ENCODE peak calls at places on chromosome 9, in five cellular contexts. One of them, this sample, is unnamed.

GRCh38 chr9:26264709-26265601 is 586.7 kb upstream of the TUSC1 start:
- DNase-seq in heart left ventricle: no peak
- DNase-seq in IMR-90: peak; percentile 93
- DNase-seq in GM06990: no peak
- DNase-seq in AG04450: peak; percentile 38
- DNase-seq in this sample: no peak

GRCh38 chr9:116362493-116362892 is 208.9 kb downstream of the PAPPA start:
- DNase-seq in IMR-90: no peak
- DNase-seq in AG04450: no peak
- DNase-seq in heart left ventricle: no peak
- DNase-seq in GM06990: no peak
- DNase-seq in this sample: no peak

GRCh38 chr9:91071185-91071990 is 269.8 kb downstream of the SYK start:
- DNase-seq in AG04450: peak; percentile 92
- DNase-seq in GM06990: no peak
- DNase-seq in heart left ventricle: no peak
- DNase-seq in IMR-90: peak; percentile 99
- DNase-seq in this sample: no peak

GRCh38 chr9:77251050-77251449 is 73.7 kb downstream of the VPS13A start:
- DNase-seq in heart left ventricle: no peak
- DNase-seq in AG04450: no peak
- DNase-seq in GM06990: no peak
- DNase-seq in IMR-90: no peak
- DNase-seq in this sample: no peak

GRCh38 chr9:98181746-98182068 is 10.7 kb downstream of the CORO2A start:
- DNase-seq in GM06990: no peak
- DNase-seq in heart left ventricle: no peak
- DNase-seq in IMR-90: no peak
- DNase-seq in AG04450: no peak
- DNase-seq in this sample: no peak

GRCh38 chr9:75071530-75072122 is 16.3 kb downstream of the NMRK1 start:
- DNase-seq in AG04450: no peak
- DNase-seq in GM06990: peak; percentile 25
- DNase-seq in heart left ventricle: no peak
- DNase-seq in IMR-90: no peak
- DNase-seq in this sample: no peak

GRCh38 chr9:133113163-133113927 is 7.7 kb downstream of the RALGDS start:
- DNase-seq in heart left ventricle: peak; percentile 83
- DNase-seq in GM06990: no peak
- DNase-seq in IMR-90: peak; percentile 51
- DNase-seq in AG04450: no peak
- DNase-seq in this sample: no peak

GRCh38 chr9:133763272-133764183 is 25.4 kb upstream of the SARDH start:
- DNase-seq in IMR-90: peak; percentile 66
- DNase-seq in AG04450: no peak
- DNase-seq in heart left ventricle: no peak
- DNase-seq in GM06990: no peak
- DNase-seq in this sample: no peak

GRCh38 chr9:104386425-104387069 is 117.5 kb upstream of the OR13F1 start:
- DNase-seq in GM06990: no peak
- DNase-seq in IMR-90: peak; percentile 20
- DNase-seq in AG04450: no peak
- DNase-seq in heart left ventricle: no peak
- DNase-seq in this sample: no peak

GRCh38 chr9:4073371-4073770 is 226.5 kb downstream of the GLIS3 start:
- DNase-seq in heart left ventricle: no peak
- DNase-seq in GM06990: no peak
- DNase-seq in AG04450: no peak
- DNase-seq in IMR-90: no peak
- DNase-seq in this sample: no peak

GRCh38 chr9:85508616-85509015 is 233.1 kb downstream of the AGTPBP1 start:
- DNase-seq in heart left ventricle: no peak
- DNase-seq in AG04450: no peak
- DNase-seq in IMR-90: no peak
- DNase-seq in GM06990: no peak
- DNase-seq in this sample: no peak

GRCh38 chr9:72684615-72685014 is 163.2 kb downstream of the TMC1 start:
- DNase-seq in IMR-90: no peak
- DNase-seq in heart left ventricle: no peak
- DNase-seq in GM06990: no peak
- DNase-seq in AG04450: no peak
- DNase-seq in this sample: no peak

GRCh38 chr9:134226221-134226930 is 62.0 kb upstream of the RNU6ATAC start:
- DNase-seq in AG04450: peak; percentile 44
- DNase-seq in IMR-90: peak; percentile 92
- DNase-seq in GM06990: no peak
- DNase-seq in heart left ventricle: peak; percentile 43
- DNase-seq in this sample: no peak

GRCh38 chr9:84886866-84887265 is 217.3 kb downstream of the NTRK2 start:
- DNase-seq in AG04450: no peak
- DNase-seq in heart left ventricle: no peak
- DNase-seq in IMR-90: no peak
- DNase-seq in GM06990: no peak
- DNase-seq in this sample: no peak

GRCh38 chr9:35105571-35106342 is 2.8 kb upstream of the STOML2 start:
- DNase-seq in GM06990: no peak
- DNase-seq in AG04450: no peak
- DNase-seq in heart left ventricle: no peak
- DNase-seq in IMR-90: no peak
- DNase-seq in this sample: no peak

GRCh38 chr9:130661461-130662098 is 2.8 kb upstream of the PRDM12 start:
- DNase-seq in AG04450: no peak
- DNase-seq in heart left ventricle: no peak
- DNase-seq in GM06990: no peak
- DNase-seq in IMR-90: no peak
- DNase-seq in this sample: no peak

GRCh38 chr9:107644774-107645463 is 155.3 kb upstream of the KLF4 start:
- DNase-seq in heart left ventricle: peak; percentile 71
- DNase-seq in AG04450: no peak
- DNase-seq in IMR-90: no peak
- DNase-seq in GM06990: no peak
- DNase-seq in this sample: no peak

GRCh38 chr9:105725370-105725769 is 31.0 kb downstream of the TMEM38B start:
- DNase-seq in IMR-90: no peak
- DNase-seq in GM06990: no peak
- DNase-seq in AG04450: no peak
- DNase-seq in heart left ventricle: no peak
- DNase-seq in this sample: no peak

GRCh38 chr9:105716146-105716545 is 21.8 kb downstream of the TMEM38B start:
- DNase-seq in heart left ventricle: no peak
- DNase-seq in IMR-90: no peak
- DNase-seq in AG04450: no peak
- DNase-seq in GM06990: no peak
- DNase-seq in this sample: no peak

DNA sequence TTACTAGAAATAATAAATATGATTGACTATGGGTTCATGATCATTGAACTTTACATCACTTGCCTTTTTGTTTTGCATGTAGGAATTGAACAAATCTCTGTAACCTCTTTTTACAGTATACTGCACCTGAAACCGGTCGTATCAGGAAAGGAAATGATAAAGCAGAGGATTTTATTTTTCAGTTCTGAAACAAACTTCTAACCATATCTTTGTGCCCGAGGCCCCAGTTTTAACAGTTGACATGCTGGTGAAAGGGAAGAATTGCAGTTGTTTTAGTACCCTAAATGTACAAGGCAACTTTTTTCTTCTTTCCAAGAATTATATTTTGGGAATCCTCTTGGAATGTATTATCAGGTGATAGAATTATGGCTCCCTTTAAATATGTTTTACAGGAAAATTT is 27.8 kb downstream of the TMEM38B start:
- DNase-seq in GM06990: no peak
- DNase-seq in IMR-90: no peak
- DNase-seq in AG04450: no peak
- DNase-seq in heart left ventricle: no peak
- DNase-seq in this sample: no peak
- TF ChIP-seq CTCF in GM06990: no peak
- TF ChIP-seq CTCF in IMR-90: no peak
- TF ChIP-seq CTCF in AG04450: peak; percentile 3
- TF ChIP-seq CTCF in heart left ventricle: peak; percentile 15
- TF ChIP-seq CTCF in this sample: no peak

GRCh38 chr9:111679199-111679598 is 17.8 kb downstream of the GNG10 start:
- DNase-seq in IMR-90: no peak
- DNase-seq in AG04450: no peak
- DNase-seq in GM06990: no peak
- DNase-seq in heart left ventricle: no peak
- DNase-seq in this sample: no peak

GRCh38 chr9:111678293-111678692 is 16.9 kb downstream of the GNG10 start:
- DNase-seq in GM06990: no peak
- DNase-seq in AG04450: no peak
- DNase-seq in IMR-90: no peak
- DNase-seq in heart left ventricle: no peak
- DNase-seq in this sample: no peak

GRCh38 chr9:111683351-111683750 is 21.9 kb downstream of the GNG10 start:
- DNase-seq in GM06990: no peak
- DNase-seq in AG04450: no peak
- DNase-seq in heart left ventricle: no peak
- DNase-seq in IMR-90: no peak
- DNase-seq in this sample: no peak
- H3K4me3 ChIP-seq in GM06990: no peak overlapping the region
- H3K4me3 ChIP-seq in AG04450: no peak overlapping the region
- H3K4me3 ChIP-seq in heart left ventricle: no peak overlapping the region
- H3K4me3 ChIP-seq in IMR-90: no peak overlapping the region
- H3K4me3 ChIP-seq in this sample: no peak overlapping the region

GRCh38 chr9:5846080-5846479 is 13.2 kb upstream of the ERMP1 start:
- DNase-seq in GM06990: no peak
- DNase-seq in AG04450: no peak
- DNase-seq in IMR-90: no peak
- DNase-seq in heart left ventricle: no peak
- DNase-seq in this sample: no peak
- TF ChIP-seq CTCF in GM06990: no peak
- TF ChIP-seq CTCF in AG04450: no peak
- TF ChIP-seq CTCF in IMR-90: no peak
- TF ChIP-seq CTCF in heart left ventricle: no peak
- TF ChIP-seq CTCF in this sample: no peak

GRCh38 chr9:37031081-37031480 is 3.0 kb downstream of the PAX5 start:
- DNase-seq in AG04450: no peak
- DNase-seq in heart left ventricle: no peak
- DNase-seq in GM06990: no peak
- DNase-seq in IMR-90: no peak
- DNase-seq in this sample: no peak

GRCh38 chr9:37031902-37032301 is 2.2 kb downstream of the PAX5 start:
- DNase-seq in AG04450: no peak
- DNase-seq in GM06990: no peak
- DNase-seq in heart left ventricle: no peak
- DNase-seq in IMR-90: no peak
- DNase-seq in this sample: no peak

GRCh38 chr9:37029304-37029775 is 4.7 kb downstream of the PAX5 start:
- DNase-seq in AG04450: no peak
- DNase-seq in GM06990: peak; percentile 78
- DNase-seq in heart left ventricle: no peak
- DNase-seq in IMR-90: no peak
- DNase-seq in this sample: no peak

GRCh38 chr9:37029776-37030590 is 4.1 kb downstream of the PAX5 start:
- DNase-seq in IMR-90: no peak
- DNase-seq in AG04450: no peak
- DNase-seq in heart left ventricle: no peak
- DNase-seq in GM06990: no peak
- DNase-seq in this sample: no peak

DNA sequence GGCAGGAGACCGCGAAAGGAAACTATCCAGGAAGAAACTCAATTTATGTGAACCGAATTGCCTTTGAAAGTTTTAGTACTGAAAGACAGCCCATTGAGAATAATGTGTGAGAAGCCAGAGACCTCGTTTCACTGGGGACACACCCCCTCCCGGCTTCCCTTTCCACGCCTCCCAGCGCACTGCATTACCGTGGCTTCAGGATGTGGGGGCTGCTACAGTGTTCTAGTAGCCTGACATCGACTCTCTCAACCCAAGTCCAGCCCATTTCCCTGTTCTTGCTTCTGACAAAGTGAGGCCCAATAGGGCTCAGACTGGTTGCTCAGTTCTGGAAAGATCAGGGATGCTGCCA is 3.5 kb downstream of the PAX5 start:
- DNase-seq in AG04450: no peak
- DNase-seq in heart left ventricle: no peak
- DNase-seq in IMR-90: no peak
- DNase-seq in GM06990: peak; percentile 76
- DNase-seq in this sample: no peak
- H3K4me3 ChIP-seq in AG04450: no peak overlapping the region
- H3K4me3 ChIP-seq in heart left ventricle: no peak overlapping the region
- H3K4me3 ChIP-seq in IMR-90: no peak overlapping the region
- H3K4me3 ChIP-seq in GM06990: peak overlapping the region; percentile 87
- H3K4me3 ChIP-seq in this sample: peak overlapping the region; percentile 62

GRCh38 chr9:37004424-37004935 is 29.6 kb downstream of the PAX5 start:
- DNase-seq in GM06990: peak; percentile 62
- DNase-seq in AG04450: no peak
- DNase-seq in IMR-90: no peak
- DNase-seq in heart left ventricle: no peak
- DNase-seq in this sample: peak; percentile 60
- TF ChIP-seq CTCF in GM06990: peak; percentile 11
- TF ChIP-seq CTCF in AG04450: no peak
- TF ChIP-seq CTCF in IMR-90: no peak
- TF ChIP-seq CTCF in heart left ventricle: no peak
- TF ChIP-seq CTCF in this sample: no peak

DNA sequence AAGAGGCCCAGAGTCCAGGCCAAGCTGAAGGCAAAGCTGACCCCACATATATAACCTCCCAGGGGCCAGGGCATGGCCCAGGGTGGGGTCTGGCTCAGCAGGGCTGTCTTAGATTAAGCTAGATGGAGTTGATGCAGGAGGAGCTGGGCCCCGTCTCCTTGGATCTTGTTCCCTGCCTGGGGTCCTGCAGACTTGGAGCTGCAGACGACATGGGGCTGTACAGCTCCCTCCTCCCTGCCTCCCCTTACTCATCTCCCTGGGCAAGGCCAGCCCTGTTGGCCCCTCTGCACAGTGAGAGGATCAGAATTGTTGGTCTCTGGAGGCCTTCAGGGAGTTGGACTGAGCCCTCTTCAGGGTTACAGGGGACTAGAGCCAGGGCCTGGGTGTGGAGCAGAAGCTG is 134.9 kb downstream of the RGS3 start:
- DNase-seq in AG04450: no peak
- DNase-seq in heart left ventricle: no peak
- DNase-seq in IMR-90: no peak
- DNase-seq in GM06990: no peak
- DNase-seq in this sample: no peak
- H3K4me3 ChIP-seq in AG04450: no peak overlapping the region
- H3K4me3 ChIP-seq in heart left ventricle: peak overlapping the region; percentile 92
- H3K4me3 ChIP-seq in IMR-90: no peak overlapping the region
- H3K4me3 ChIP-seq in GM06990: no peak overlapping the region
- H3K4me3 ChIP-seq in this sample: no peak overlapping the region

This sample was measured in GM12864.